ENCODE peak calls at places on chromosomes 1 and 21, in nine cellular contexts. Y is brain microvascular endothelial cell, V is suprapubic skin, S is fibroblast of lung, A is lower lobe of right lung, M is mammary epithelial cell, O is HCT116, P is neural progenitor cell, H is psoas muscle. R is an unnamed sample.
A peak's percentile ranks its signal among the peaks of the same experiment; 100 is the strongest.

GRCh38 chr1:113095790-113096455 is 22.9 kb downstream of the LRIG2 start:
- DNase-seq in Y (no peak), V (no peak), S (no peak), A (no peak), M (no peak), O (no peak), P (no peak), H (no peak), R (no peak)

GRCh38 chr21:36704281-36704957 is 5.5 kb downstream of the SIM2 start:
- DNase-seq in Y (no peak), V (no peak), S (no peak), A (no peak), M (no peak), O (no peak), P (peak; percentile 57), H (no peak), R (no peak)

GRCh38 chr1:92091625-92092024 is 11.5 kb downstream of the BTBD8 start:
- DNase-seq in Y (no peak), V (no peak), S (no peak), A (no peak), M (no peak), O (no peak), P (no peak), H (no peak), R (no peak)

GRCh38 chr1:19969898-19970660 is 9.3 kb downstream of the PLA2G2A start:
- DNase-seq in Y (no peak), V (no peak), S (no peak), A (no peak), M (no peak), O (no peak), P (no peak), H (no peak), R (no peak)

GRCh38 chr1:19866758-19867157 is 15.4 kb upstream of the OTUD3 start:
- DNase-seq in Y (peak; percentile 44), V (no peak), S (peak; percentile 19), A (no peak), M (no peak), O (no peak), P (no peak), H (no peak), R (no peak)

GRCh38 chr1:18917071-18917799 is 14.9 kb upstream of the ALDH4A1 start:
- DNase-seq in Y (no peak), V (no peak), S (no peak), A (no peak), M (no peak), O (no peak), P (no peak), H (no peak), R (no peak)

GRCh38 chr1:4655674-4656532 is 1.5 kb downstream of the AJAP1 start:
- DNase-seq in Y (peak; percentile 62), V (no peak), S (peak; percentile 38), A (no peak), M (peak; percentile 50), O (no peak), P (peak; percentile 89), H (peak; percentile 56), R (no peak)

GRCh38 chr1:236035681-236036101 is 29.2 kb downstream of the NID1 start:
- DNase-seq in Y (no peak), V (no peak), S (peak; percentile 32), A (no peak), M (no peak), O (no peak), P (no peak), H (no peak), R (peak; percentile 13)

GRCh38 chr1:235102993-235103411 is 25.6 kb downstream of the TOMM20 start:
- DNase-seq in Y (no peak), V (no peak), S (no peak), A (no peak), M (no peak), O (no peak), P (no peak), H (no peak), R (no peak)

GRCh38 chr1:34113887-34114286 is 51.1 kb downstream of the CSMD2 start:
- DNase-seq in Y (peak; percentile 1), V (no peak), S (no peak), A (no peak), M (peak; percentile 1), O (peak; percentile 32), P (peak; percentile 68), H (no peak), R (no peak)

DNA sequence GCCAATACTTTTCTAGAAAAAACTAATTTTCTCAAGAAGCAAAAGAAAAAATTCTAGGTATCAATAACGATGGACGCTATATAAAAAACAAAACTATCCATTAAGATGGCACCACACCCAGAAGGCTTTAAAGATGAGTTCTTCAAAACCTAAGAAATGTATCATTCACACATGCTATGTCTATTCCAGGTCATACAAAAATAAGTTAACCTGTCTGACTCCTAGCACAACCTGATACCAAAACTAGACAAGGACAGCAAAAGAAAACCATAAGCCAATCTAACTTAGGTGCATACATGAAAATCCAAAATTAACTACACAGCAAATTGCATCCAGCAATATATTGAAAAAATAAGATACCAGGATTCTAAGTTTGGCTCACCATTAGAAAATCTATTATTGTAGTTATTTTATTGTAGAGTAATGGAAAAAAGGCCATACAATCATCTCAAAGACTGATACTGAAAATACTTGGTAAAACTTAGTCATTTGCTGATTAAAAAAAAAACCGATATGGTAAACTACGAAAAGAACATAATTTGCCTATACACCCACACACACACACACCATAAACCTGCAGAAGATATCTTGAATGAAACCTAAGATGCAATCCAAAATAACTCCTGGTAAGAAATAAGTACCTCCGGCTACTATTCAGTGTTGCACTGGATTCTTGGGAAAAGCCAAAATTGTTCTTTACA is 55.0 kb downstream of the TRAF5 start:
- DNase-seq in Y (no peak), V (no peak), S (no peak), A (no peak), M (no peak), O (no peak), P (no peak), H (no peak), R (no peak)
- H3K4me3 ChIP-seq in Y (no peak overlapping the region), V (peak overlapping the region; percentile 67), S (peak overlapping the region; percentile 85), A (peak overlapping the region; percentile 66), M (peak overlapping the region; percentile 52), O (peak overlapping the region; percentile 81), P (peak overlapping the region; percentile 58), H (peak overlapping the region; percentile 74), R (no peak overlapping the region)

DNA sequence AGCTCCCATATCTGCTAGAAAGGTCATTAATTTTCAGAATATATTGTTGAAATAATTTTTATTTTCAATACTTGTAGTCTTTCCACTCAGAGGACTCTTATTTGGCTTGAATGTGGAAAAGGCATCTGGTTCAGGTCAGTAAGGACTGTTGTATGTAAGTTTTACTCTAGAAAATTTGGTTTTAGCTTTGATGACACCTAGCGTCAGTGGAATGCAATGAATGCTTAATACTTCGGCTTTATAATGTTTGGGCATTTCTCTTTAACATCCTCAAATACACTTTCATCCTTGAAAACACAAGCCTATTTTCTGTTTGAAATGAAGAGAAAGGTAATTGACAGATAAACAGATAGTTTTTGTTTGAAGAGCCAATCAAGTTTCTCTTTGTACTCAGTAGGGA is 63.3 kb downstream of the LRRC40 start:
- DNase-seq in Y (no peak), V (no peak), S (peak; percentile 8), A (no peak), M (no peak), O (no peak), P (no peak), H (no peak), R (no peak)
- TF ChIP-seq CTCF in Y (peak; percentile 12), V (no peak), S (peak; percentile 49), A (peak; percentile 12), M (peak; percentile 28), O (no peak), P (peak; percentile 33), H (peak; percentile 14), R (peak; percentile 49)

DNA sequence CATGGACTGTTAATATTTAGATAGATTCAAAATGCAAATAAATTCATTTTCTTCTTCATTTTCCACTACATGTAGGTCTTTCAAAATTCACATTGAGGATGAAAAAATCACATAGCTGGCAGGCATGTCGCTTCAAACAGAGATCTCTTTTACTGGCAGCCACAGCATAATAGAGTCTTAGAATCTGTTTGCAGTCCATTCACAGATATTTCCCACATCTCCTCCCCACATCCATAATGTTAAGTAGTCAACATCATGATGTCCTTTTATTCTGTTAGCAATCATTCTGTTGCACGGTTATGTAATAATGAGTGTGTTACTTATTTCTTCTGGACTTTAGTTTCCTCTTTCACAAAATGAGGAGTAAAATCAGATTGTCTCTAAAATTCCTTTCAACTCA is 257.5 kb upstream of the SNX7 start:
- DNase-seq in Y (no peak), V (no peak), S (no peak), A (no peak), M (no peak), O (no peak), P (no peak), H (no peak), R (no peak)
- H3K27me3 ChIP-seq in Y (no peaks in the 10 kb centered on the region), V (no peaks in the 10 kb centered on the region), S (no peaks in the 10 kb centered on the region), A (no peaks in the 10 kb centered on the region), M (no peaks in the 10 kb centered on the region), O (no peaks in the 10 kb centered on the region), P (no peaks in the 10 kb centered on the region), H (peaks cover 2% of the 10 kb centered on the region), R (no peaks in the 10 kb centered on the region)

GRCh38 chr21:15060776-15061175 is 4.0 kb downstream of the NRIP1 start:
- DNase-seq in Y (peak; percentile 7), V (no peak), S (peak; percentile 66), A (no peak), M (peak; percentile 25), O (no peak), P (no peak), H (no peak), R (no peak)
- H3K4me3 ChIP-seq in Y (peak overlapping the region; percentile 7), V (no peak overlapping the region), S (peak overlapping the region; percentile 4), A (no peak overlapping the region), M (peak overlapping the region; percentile 4), O (peak overlapping the region; percentile 59), P (peak overlapping the region; percentile 90), H (peak overlapping the region; percentile 83), R (peak overlapping the region; percentile 8)

DNA sequence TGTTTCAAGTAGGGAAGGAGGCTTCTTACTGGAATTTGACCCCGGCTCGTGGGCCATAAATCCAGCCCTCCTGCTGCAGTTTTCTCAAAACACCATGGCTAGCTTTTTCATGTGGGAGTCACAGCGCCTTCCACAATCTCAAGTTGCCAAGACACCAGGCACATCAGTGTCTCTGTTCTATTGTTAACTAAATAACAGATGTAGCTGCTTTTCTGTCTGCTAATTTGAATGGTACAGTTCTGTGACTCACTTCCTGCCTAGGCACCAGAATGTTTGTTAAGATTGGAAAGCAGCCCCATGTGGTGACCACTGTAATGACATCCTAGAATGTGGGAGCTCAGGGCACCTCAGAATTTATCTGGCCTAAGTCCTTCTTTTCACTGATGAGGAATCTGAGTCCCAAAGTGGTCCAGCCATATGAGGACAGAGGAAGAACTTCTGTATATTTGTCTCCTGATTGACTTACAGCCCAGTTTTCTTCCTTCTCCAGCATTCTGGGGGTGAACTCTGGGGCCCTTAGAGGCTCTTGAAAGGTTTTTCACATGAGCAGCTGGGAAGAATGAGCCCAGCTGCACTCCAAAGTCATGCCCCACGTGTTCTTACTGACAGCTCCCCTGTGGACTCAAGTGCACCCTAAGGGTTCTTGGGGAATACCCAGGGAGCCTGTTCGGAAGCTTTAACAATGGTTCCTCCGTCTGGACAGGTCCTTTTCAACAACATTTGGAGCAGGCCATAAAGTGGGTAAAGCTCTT is 27.5 kb downstream of the TRIM45 start:
- DNase-seq in Y (peak; percentile 80), V (no peak), S (peak; percentile 95), A (no peak), M (peak; percentile 66), O (peak; percentile 8), P (peak; percentile 22), H (no peak), R (no peak)
- TF ChIP-seq CTCF in Y (peak; percentile 66), V (peak; percentile 11), S (peak; percentile 36), A (no peak), M (peak; percentile 57), O (peak; percentile 40), P (peak; percentile 36), H (peak; percentile 39), R (peak; percentile 37)